ENCODE peak calls at places on chromosome X, in seven cellular contexts. C is H9, A is neuronal stem cell, N is trophoblast cell, R is mesendoderm, O is IMR-90, T is H1. H is an unnamed sample.

GRCh38 chrX:40132751-40133150 is 35.0 kb upstream of the BCOR start:
- DNase-seq in N (no peak), R (no peak), T (no peak), A (no peak), C (no peak), O (peak), H (peak)

GRCh38 chrX:144586756-144587155 is 660.5 kb upstream of the SPANXN1 start:
- DNase-seq in A (no peak), N (no peak), C (no peak), T (no peak), O (no peak), R (no peak), H (peak)

GRCh38 chrX:76172325-76172887 is 456 bp upstream of the PBDC1 start:
- DNase-seq in N (no peak), C (no peak), A (peak), R (no peak), O (no peak), T (peak), H (no peak)

GRCh38 chrX:102934624-102935023 is 2.4 kb upstream of the RAB40AL start:
- DNase-seq in C (no peak), R (peak), N (peak), O (peak), T (peak), A (peak), H (peak)

GRCh38 chrX:45842916-45843315 is 642.2 kb upstream of the DIPK2B start:
- DNase-seq in T (no peak), R (no peak), C (no peak), N (no peak), A (no peak), O (no peak), H (no peak)

GRCh38 chrX:357693-358471 is 28.8 kb downstream of the PPP2R3B start:
- DNase-seq in A (no peak), R (peak), C (no peak), O (peak), N (no peak), T (no peak), H (peak)

GRCh38 chrX:16765618-16766017 is 20.6 kb upstream of the TXLNG start:
- DNase-seq in C (no peak), R (no peak), N (no peak), O (no peak), A (no peak), T (no peak), H (no peak)

GRCh38 chrX:21376636-21377035 is 2.4 kb downstream of the CNKSR2 start:
- DNase-seq in R (no peak), A (no peak), T (no peak), O (no peak), N (no peak), C (no peak), H (no peak)

GRCh38 chrX:85544609-85545008 is 165.1 kb upstream of the POF1B start:
- DNase-seq in T (no peak), C (no peak), O (no peak), R (no peak), N (no peak), A (no peak), H (peak)
- H2AK5ac ChIP-seq in T (no peak), C (no peak), O (no peak), R (no peak), N (no peak), A (no peak), H (no peak)

DNA sequence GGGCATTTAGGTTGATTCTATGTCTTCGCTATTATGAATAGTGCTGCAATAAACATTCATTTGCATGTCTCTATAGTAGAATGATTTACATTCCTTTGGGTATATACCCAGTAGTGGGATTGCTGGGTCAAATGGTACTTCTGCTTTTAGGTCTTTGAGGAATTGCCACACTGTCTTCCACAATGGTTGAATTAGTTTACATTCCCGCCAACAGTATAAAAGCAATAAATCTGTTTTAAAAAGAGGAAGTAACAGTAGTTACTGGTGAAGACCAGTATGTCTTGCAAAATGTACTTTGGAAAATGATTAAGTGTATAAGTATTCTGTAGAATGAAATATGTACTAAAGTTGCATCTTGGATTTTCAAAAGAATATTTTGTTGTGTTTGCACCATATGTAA is 77.3 kb downstream of the SHROOM4 start:
- DNase-seq in C (no peak), T (no peak), N (no peak), A (no peak), O (no peak), R (no peak), H (no peak)
- H2AK5ac ChIP-seq in C (no peak), T (no peak), N (no peak), A (no peak), O (no peak), R (no peak), H (no peak)

GRCh38 chrX:26631385-26631784 is 415.4 kb downstream of the MAGEB5 start:
- DNase-seq in C (no peak), T (no peak), N (no peak), A (no peak), O (no peak), R (no peak), H (no peak)
- H2AK5ac ChIP-seq in C (no peak), T (no peak), N (no peak), A (no peak), O (no peak), R (no peak), H (no peak)

DNA sequence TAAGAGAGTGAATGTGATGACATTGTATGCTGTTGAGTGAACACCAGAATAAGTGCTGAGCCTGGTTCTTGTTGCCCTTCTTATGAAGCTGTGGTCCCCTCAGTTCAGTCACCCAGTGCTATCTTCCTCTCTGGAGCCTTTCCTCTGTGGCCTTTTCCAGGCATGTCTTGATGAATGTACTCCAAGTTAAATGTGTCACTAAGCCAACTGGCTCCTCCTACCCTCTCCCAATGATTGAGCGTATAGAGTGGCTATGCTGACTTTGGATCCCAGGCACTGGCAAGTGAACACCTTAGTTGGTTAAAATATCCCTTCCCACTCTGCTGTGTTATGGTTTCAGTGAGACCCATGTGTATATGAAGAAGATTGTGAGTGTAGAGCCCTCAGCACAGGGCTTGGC is 134.1 kb upstream of the MAMLD1 start:
- DNase-seq in C (no peak), R (no peak), O (no peak), N (no peak), T (no peak), A (no peak), H (no peak)
- H2AK5ac ChIP-seq in C (no peak), R (no peak), O (no peak), N (no peak), T (no peak), A (no peak), H (no peak)

GRCh38 chrX:13257223-13258051 is 62.4 kb downstream of the ATXN3L start:
- DNase-seq in O (no peak), N (no peak), R (no peak), A (no peak), T (no peak), C (no peak), H (no peak)

GRCh38 chrX:13256562-13256961 is 63.3 kb downstream of the ATXN3L start:
- DNase-seq in T (no peak), C (no peak), A (no peak), R (no peak), N (no peak), O (no peak), H (no peak)

GRCh38 chrX:13258052-13258444 is 61.8 kb downstream of the ATXN3L start:
- DNase-seq in T (no peak), R (no peak), N (no peak), A (no peak), C (no peak), O (no peak), H (no peak)

GRCh38 chrX:13260598-13260997 is 59.3 kb downstream of the ATXN3L start:
- DNase-seq in R (peak), T (no peak), C (no peak), A (no peak), N (no peak), O (no peak), H (no peak)

DNA sequence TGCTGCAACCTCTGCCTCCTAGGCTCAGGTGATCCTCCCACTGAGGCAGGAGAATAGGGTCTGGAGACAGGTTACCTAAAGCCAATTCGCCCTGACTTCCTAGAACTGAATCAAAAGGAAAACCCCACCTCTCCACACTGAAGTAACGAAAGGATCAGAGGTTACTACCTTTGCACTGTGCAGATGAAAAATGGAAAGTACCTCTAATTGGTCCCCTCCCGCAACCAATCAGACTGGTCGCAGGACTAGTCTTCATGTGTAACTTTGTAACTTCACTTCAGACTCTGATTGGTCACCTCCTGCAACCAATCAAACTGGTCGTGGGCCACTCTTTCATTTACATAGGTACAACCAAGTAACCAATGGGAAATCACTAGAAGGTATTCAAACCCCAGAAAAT is 61.1 kb downstream of the ATXN3L start:
- DNase-seq in C (no peak), R (no peak), N (no peak), O (no peak), A (no peak), T (no peak), H (no peak)
- H2AK5ac ChIP-seq in C (no peak), R (no peak), N (no peak), O (no peak), A (no peak), T (no peak), H (no peak)

DNA sequence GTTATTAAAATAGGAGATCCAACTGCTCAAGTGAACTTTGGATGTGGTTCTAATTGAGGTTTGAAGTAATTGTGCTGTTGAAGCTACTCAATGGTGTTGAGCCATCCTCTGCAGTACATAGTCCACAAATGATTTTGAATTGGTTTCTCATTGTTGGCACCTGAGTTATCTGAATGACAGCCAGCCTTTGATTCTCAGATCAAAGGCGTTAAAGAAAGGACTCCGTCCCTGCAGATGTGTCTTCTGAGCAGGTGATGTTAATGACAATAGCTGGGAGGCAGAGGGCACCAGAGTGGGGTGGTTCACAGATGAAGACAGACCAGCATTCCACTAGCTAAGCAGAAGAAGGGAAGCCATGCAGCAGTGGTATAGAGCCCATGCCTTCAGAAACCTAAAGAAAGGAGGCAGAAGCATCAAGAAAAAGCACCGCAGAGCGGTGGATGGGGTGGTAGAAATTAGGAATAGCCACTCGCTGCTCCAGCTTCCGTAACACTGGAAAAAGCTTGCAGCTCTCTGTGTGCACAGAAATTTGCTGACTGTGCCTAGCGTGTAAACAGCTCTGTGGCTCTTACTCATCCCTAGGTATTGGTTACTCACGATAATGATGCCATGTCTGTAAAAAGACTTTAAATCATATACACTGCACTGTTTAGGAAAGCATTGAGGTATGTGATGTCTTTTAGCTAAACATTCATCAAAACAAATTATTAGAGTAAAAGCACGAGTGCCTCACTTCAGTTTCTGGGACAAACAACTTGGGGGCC is 79.2 kb upstream of the CLCN4 start:
- DNase-seq in O (peak), T (no peak), A (no peak), R (peak), N (no peak), C (no peak), H (peak)
- H2AK5ac ChIP-seq in O (no peak), T (no peak), A (no peak), R (no peak), N (no peak), C (no peak), H (no peak)

GRCh38 chrX:19810809-19811208 is 76.6 kb downstream of the SH3KBP1 start:
- DNase-seq in T (no peak), O (peak), A (no peak), N (no peak), R (no peak), C (no peak), H (peak)

GRCh38 chrX:19805054-19805690 is 82.2 kb downstream of the SH3KBP1 start:
- DNase-seq in O (no peak), N (no peak), A (no peak), C (no peak), R (no peak), T (no peak), H (no peak)

GRCh38 chrX:19810370-19810769 is 77.0 kb downstream of the SH3KBP1 start:
- DNase-seq in R (no peak), C (no peak), T (no peak), N (no peak), O (no peak), A (no peak), H (peak)

GRCh38 chrX:19804168-19804567 is 83.2 kb downstream of the SH3KBP1 start:
- DNase-seq in N (no peak), R (no peak), O (no peak), T (no peak), A (no peak), C (no peak), H (no peak)

DNA sequence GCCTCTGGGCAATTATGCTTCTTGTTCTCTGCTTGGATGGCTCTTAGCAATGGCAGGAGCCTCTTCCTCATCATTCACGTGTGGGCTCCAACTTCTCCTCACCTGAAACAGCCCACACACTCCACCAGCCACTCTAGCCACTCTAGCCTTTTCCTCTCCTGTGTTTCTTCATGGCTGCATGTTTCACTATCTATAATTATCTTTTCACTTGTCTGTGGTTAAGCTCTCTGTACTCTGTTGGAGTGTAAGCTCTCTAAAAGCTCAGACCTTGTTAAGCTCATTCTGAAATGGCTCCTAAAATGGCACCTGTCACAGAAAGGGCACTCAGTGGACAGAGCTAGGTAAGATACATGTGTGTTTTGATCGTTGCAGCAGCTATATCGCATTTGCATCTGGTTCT is 80.0 kb downstream of the SH3KBP1 start:
- DNase-seq in O (no peak), A (no peak), T (no peak), N (no peak), C (no peak), R (no peak), H (no peak)
- H2AK5ac ChIP-seq in O (no peak), A (no peak), T (no peak), N (no peak), C (no peak), R (no peak), H (no peak)

GRCh38 chrX:11932423-11932822 is 174.4 kb downstream of the MSL3 start:
- DNase-seq in O (no peak), R (no peak), A (no peak), T (no peak), N (no peak), C (no peak), H (no peak)
- H2AK5ac ChIP-seq in O (no peak), R (no peak), A (no peak), T (no peak), N (no peak), C (no peak), H (no peak)

GRCh38 chrX:35670894-35671293 is 127.2 kb upstream of the MAGEB16 start:
- DNase-seq in A (no peak), N (no peak), C (no peak), R (no peak), T (no peak), O (no peak), H (peak)
- H2AK5ac ChIP-seq in A (no peak), N (no peak), C (no peak), R (no peak), T (no peak), O (no peak), H (no peak)

GRCh38 chrX:8090482-8090881 is 80.6 kb downstream of the VCX2 start:
- DNase-seq in O (no peak), N (no peak), T (no peak), A (no peak), R (no peak), C (no peak), H (no peak)
- H2AK5ac ChIP-seq in O (no peak), N (no peak), T (no peak), A (no peak), R (no peak), C (no peak), H (no peak)